ENCODE peak calls at places on chromosomes 13 and 19, in six cellular contexts. One of them, this sample, is unnamed.

GRCh38 chr13:107250626-107251025 is 682.7 kb upstream of the ARGLU1 start:
- DNase-seq in PC-9: no peak
- DNase-seq in AG04450: no peak
- DNase-seq in ascending aorta: no peak
- DNase-seq in astrocyte: no peak
- DNase-seq in stomach: no peak
- DNase-seq in this sample: no peak

GRCh38 chr19:13083627-13084026 is 19.0 kb downstream of the LYL1 start:
- DNase-seq in AG04450: no peak
- DNase-seq in stomach: no peak
- DNase-seq in astrocyte: no peak
- DNase-seq in PC-9: no peak
- DNase-seq in ascending aorta: no peak
- DNase-seq in this sample: no peak

GRCh38 chr19:56671613-56671994 is at the start of gene ZNF835:
- DNase-seq in stomach: peak; percentile 76
- DNase-seq in PC-9: no peak
- DNase-seq in AG04450: no peak
- DNase-seq in astrocyte: no peak
- DNase-seq in ascending aorta: peak; percentile 63
- DNase-seq in this sample: peak; percentile 95

GRCh38 chr13:94710881-94711560 is 1.3 kb downstream of the SOX21 start:
- DNase-seq in astrocyte: no peak
- DNase-seq in stomach: no peak
- DNase-seq in PC-9: no peak
- DNase-seq in AG04450: no peak
- DNase-seq in ascending aorta: no peak
- DNase-seq in this sample: peak; percentile 59

GRCh38 chr13:83950284-83950683 is 68.0 kb upstream of the SLITRK1 start:
- DNase-seq in ascending aorta: no peak
- DNase-seq in AG04450: no peak
- DNase-seq in stomach: no peak
- DNase-seq in PC-9: no peak
- DNase-seq in astrocyte: no peak
- DNase-seq in this sample: no peak

GRCh38 chr19:45446295-45446694 is 21.5 kb upstream of the FOSB start:
- DNase-seq in stomach: no peak
- DNase-seq in ascending aorta: no peak
- DNase-seq in PC-9: no peak
- DNase-seq in AG04450: no peak
- DNase-seq in astrocyte: no peak
- DNase-seq in this sample: no peak

GRCh38 chr13:33083054-33083453 is 66.8 kb downstream of the KL start:
- DNase-seq in ascending aorta: no peak
- DNase-seq in PC-9: no peak
- DNase-seq in astrocyte: no peak
- DNase-seq in AG04450: no peak
- DNase-seq in stomach: no peak
- DNase-seq in this sample: no peak

GRCh38 chr19:731000-731399 is 19.9 kb upstream of the MISP start:
- DNase-seq in ascending aorta: no peak
- DNase-seq in PC-9: no peak
- DNase-seq in AG04450: no peak
- DNase-seq in astrocyte: no peak
- DNase-seq in stomach: no peak
- DNase-seq in this sample: no peak

GRCh38 chr13:44174769-44175425 is 198.7 kb upstream of the SERP2 start:
- DNase-seq in AG04450: no peak
- DNase-seq in ascending aorta: no peak
- DNase-seq in astrocyte: peak; percentile 48
- DNase-seq in PC-9: no peak
- DNase-seq in stomach: peak; percentile 34
- DNase-seq in this sample: no peak

GRCh38 chr13:30339721-30340366 is 32.5 kb upstream of the KATNAL1 start:
- DNase-seq in PC-9: no peak
- DNase-seq in stomach: no peak
- DNase-seq in AG04450: no peak
- DNase-seq in ascending aorta: no peak
- DNase-seq in astrocyte: peak; percentile 14
- DNase-seq in this sample: no peak

DNA sequence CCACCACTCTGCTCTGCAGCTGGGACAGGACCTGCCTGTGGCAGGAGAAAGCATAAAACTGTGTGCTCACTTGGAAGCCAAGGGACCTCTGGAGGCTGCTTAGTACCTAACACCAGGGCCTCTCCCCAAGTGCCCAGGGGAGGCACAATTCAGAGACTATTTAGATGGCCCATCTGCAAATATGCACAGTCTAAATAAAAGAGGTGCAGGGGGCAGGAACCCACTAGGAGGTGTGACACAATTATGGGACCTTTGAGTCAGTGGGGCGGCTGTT is 32.6 kb upstream of the EPHX3 start:
- DNase-seq in ascending aorta: no peak
- DNase-seq in astrocyte: no peak
- DNase-seq in AG04450: no peak
- DNase-seq in PC-9: no peak
- DNase-seq in stomach: no peak
- DNase-seq in this sample: no peak
- H3K27ac ChIP-seq in ascending aorta: peak overlapping the region; percentile 69
- H3K27ac ChIP-seq in astrocyte: no peak overlapping the region
- H3K27ac ChIP-seq in AG04450: no peak overlapping the region
- H3K27ac ChIP-seq in PC-9: no peak overlapping the region
- H3K27ac ChIP-seq in stomach: no peak overlapping the region
- H3K27ac ChIP-seq in this sample: peak overlapping the region; percentile 71

GRCh38 chr13:100630564-100630963 is 42.0 kb upstream of the GGACT start:
- DNase-seq in stomach: no peak
- DNase-seq in PC-9: no peak
- DNase-seq in AG04450: no peak
- DNase-seq in astrocyte: no peak
- DNase-seq in ascending aorta: no peak
- DNase-seq in this sample: no peak

GRCh38 chr13:100636441-100636840 is 38.2 kb downstream of the TMTC4 start:
- DNase-seq in astrocyte: no peak
- DNase-seq in ascending aorta: no peak
- DNase-seq in stomach: no peak
- DNase-seq in AG04450: no peak
- DNase-seq in PC-9: no peak
- DNase-seq in this sample: no peak

GRCh38 chr13:100636004-100636403 is 38.6 kb downstream of the TMTC4 start:
- DNase-seq in astrocyte: no peak
- DNase-seq in ascending aorta: no peak
- DNase-seq in AG04450: no peak
- DNase-seq in PC-9: no peak
- DNase-seq in stomach: no peak
- DNase-seq in this sample: no peak

GRCh38 chr13:100634686-100635085 is 39.9 kb downstream of the TMTC4 start:
- DNase-seq in AG04450: no peak
- DNase-seq in astrocyte: no peak
- DNase-seq in stomach: no peak
- DNase-seq in ascending aorta: no peak
- DNase-seq in PC-9: no peak
- DNase-seq in this sample: no peak

DNA sequence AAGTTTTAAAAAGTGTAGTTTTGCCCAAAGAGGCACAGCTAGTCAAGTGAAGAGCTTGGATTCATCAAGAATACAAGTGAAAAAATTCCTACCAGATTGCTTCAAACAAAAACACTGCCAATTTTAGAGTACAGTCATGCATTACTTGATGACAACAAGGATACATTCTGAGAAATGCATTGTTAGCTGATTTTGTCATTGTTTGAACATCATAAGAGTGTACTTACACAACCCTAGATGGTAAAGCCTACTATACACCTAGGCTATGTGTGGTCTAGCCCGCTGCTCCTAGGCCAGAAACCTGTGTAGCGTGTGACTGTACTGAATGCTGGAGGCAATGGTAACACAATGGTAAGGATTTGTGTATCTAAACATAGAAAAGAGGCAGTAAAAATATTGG is 41.1 kb downstream of the TMTC4 start:
- DNase-seq in ascending aorta: no peak
- DNase-seq in PC-9: no peak
- DNase-seq in astrocyte: peak; percentile 99
- DNase-seq in AG04450: peak; percentile 80
- DNase-seq in stomach: no peak
- DNase-seq in this sample: no peak
- H3K27ac ChIP-seq in ascending aorta: no peak overlapping the region
- H3K27ac ChIP-seq in PC-9: no peak overlapping the region
- H3K27ac ChIP-seq in astrocyte: peak overlapping the region; percentile 62
- H3K27ac ChIP-seq in AG04450: peak overlapping the region; percentile 83
- H3K27ac ChIP-seq in stomach: no peak overlapping the region
- H3K27ac ChIP-seq in this sample: no peak overlapping the region

DNA sequence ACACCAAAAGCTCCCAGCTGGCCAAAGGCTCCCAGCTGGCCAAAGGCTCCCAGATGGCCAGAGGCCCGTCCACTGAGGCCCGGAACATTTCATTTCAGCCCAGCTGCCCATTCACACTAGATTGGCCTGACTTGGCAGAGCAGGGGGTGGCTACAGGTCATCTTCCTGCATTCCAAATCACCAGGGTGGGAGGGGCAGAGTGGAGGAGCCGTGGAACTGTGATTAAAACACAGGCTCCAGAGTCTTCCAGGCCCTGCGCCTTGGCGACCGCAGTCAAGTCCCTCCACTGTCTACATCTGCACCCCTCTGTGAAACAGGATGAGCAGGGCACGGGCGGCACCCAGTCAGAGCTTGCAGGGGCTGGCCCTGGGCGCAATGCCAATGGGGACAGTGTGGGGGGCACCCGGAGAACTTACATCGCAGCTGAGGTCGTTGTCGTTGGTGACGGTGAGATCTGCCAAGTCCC is 10.2 kb upstream of the PRKD2 start:
- DNase-seq in stomach: no peak
- DNase-seq in ascending aorta: no peak
- DNase-seq in astrocyte: no peak
- DNase-seq in AG04450: no peak
- DNase-seq in PC-9: peak; percentile 10
- DNase-seq in this sample: no peak
- H3K27ac ChIP-seq in stomach: no peak overlapping the region
- H3K27ac ChIP-seq in ascending aorta: no peak overlapping the region
- H3K27ac ChIP-seq in astrocyte: no peak overlapping the region
- H3K27ac ChIP-seq in AG04450: no peak overlapping the region
- H3K27ac ChIP-seq in PC-9: no peak overlapping the region
- H3K27ac ChIP-seq in this sample: no peak overlapping the region

DNA sequence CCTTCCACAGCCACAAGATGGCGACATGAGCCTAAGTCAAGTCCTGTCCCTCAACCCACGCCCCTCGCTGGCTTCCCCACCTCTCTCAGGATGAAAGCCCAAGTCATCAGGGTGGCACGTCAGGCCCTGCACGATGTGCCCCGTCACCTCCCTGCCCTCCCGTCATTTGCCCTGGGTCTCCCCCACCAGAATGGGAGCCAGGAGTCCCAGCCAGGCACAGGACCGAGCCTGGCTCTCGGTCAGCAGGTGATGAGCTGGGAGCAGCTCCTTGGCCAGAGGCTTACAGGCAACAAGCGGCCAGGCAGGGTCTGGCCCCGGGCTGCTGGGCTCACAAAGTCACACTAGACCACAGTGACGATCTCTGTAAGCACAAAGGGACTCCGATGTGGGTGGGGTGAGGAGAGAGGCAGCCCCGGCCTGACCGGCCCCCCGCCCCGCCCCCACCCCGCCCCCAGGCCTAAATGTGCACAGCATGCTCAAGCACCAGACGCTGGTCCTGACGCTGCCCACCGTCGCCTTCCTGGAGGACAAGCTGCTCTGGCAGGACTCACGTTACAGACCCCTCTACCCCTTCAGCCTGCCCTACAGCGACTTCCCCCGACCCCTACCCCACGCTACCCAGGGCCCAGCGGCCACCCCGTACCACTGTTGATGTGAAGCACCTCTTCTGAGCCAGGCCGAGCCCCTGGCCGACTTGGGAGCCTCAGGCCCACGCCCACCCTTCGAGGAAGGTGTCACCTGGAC is 7.3 kb downstream of the MRPL4 start:
- DNase-seq in PC-9: peak; percentile 83
- DNase-seq in ascending aorta: peak; percentile 46
- DNase-seq in AG04450: peak; percentile 53
- DNase-seq in astrocyte: peak; percentile 62
- DNase-seq in stomach: peak; percentile 96
- DNase-seq in this sample: peak; percentile 75
- H3K27ac ChIP-seq in PC-9: peak overlapping the region; percentile 5
- H3K27ac ChIP-seq in ascending aorta: no peak overlapping the region
- H3K27ac ChIP-seq in AG04450: no peak overlapping the region
- H3K27ac ChIP-seq in astrocyte: no peak overlapping the region
- H3K27ac ChIP-seq in stomach: peak overlapping the region; percentile 23
- H3K27ac ChIP-seq in this sample: no peak overlapping the region